ENCODE peak calls at places on chromosomes 12 and 14, in four cellular contexts. O is iPS-NIHi11, N is ELF-1, T is ureter. P is an unnamed sample.

GRCh38 chr12:92444763-92445162 is 258.0 kb upstream of the PLEKHG7 start:
- DNase-seq in O (no peak), N (no peak), T (no peak), P (no peak)

GRCh38 chr12:1605129-1606020 is 11.0 kb upstream of the FBXL14 start:
- DNase-seq in O (peak), N (peak), T (peak), P (peak)

GRCh38 chr14:74573421-74574091 is 38.5 kb downstream of the LTBP2 start:
- DNase-seq in O (peak), N (peak), T (no peak), P (no peak)

GRCh38 chr12:117038919-117039318 is 60.3 kb downstream of the TESC start:
- DNase-seq in O (no peak), N (no peak), T (no peak), P (no peak)

GRCh38 chr12:2613674-2614073 is 181.1 kb upstream of the FKBP4 start:
- DNase-seq in O (no peak), N (no peak), T (no peak), P (peak)

GRCh38 chr14:70891741-70892140 is 15.5 kb upstream of the PCNX1 start:
- DNase-seq in O (no peak), N (no peak), T (no peak), P (no peak)

GRCh38 chr14:99667821-99668220 is 16.3 kb upstream of the CYP46A1 start:
- DNase-seq in O (no peak), N (no peak), T (no peak), P (no peak)

GRCh38 chr14:70183991-70184390 is 4.8 kb downstream of the SLC8A3 start:
- DNase-seq in O (no peak), N (no peak), T (no peak), P (no peak)

GRCh38 chr14:103103461-103104388 is 9.2 kb downstream of the EXOC3L4 start:
- DNase-seq in O (peak), N (peak), T (peak), P (no peak)

GRCh38 chr12:53287741-53288216 is 7.6 kb upstream of the PFDN5 start:
- DNase-seq in O (peak), N (peak), T (peak), P (peak)